ENCODE peak calls at places on chromosomes 6 and 20, in ten cellular contexts. G is A549, C is transverse colon, P is H1, S is GM12878, H is upper lobe of left lung, X is HepG2, D is ovary, V is tibial nerve, J is suprapubic skin. B is an unnamed sample.

GRCh38 chr6:108848116-108848868 is at the start of gene ARMC2:
- DNase-seq in H (peak; percentile 99), G (peak; percentile 83), X (peak; percentile 74), P (peak; percentile 73), S (peak; percentile 38), J (peak; percentile 95), V (peak; percentile 83), D (peak; percentile 92), C (peak; percentile 95), B (peak; percentile 94)

GRCh38 chr20:62487-62886 is 25.0 kb upstream of the DEFB125 start:
- DNase-seq in H (no peak), S (no peak), P (no peak), D (no peak), J (no peak), C (no peak), X (no peak), G (no peak), V (no peak), B (no peak)

GRCh38 chr6:152435816-152436215 is 201.3 kb downstream of the SYNE1 start:
- DNase-seq in P (no peak), X (no peak), D (no peak), H (no peak), G (no peak), C (no peak), S (no peak), V (no peak), J (no peak), B (no peak)

GRCh38 chr6:16985484-16986284 is 116.2 kb upstream of the STMND1 start:
- DNase-seq in V (no peak), J (no peak), X (no peak), P (no peak), H (no peak), C (no peak), D (no peak), G (no peak), S (no peak), B (no peak)

GRCh38 chr20:51400051-51400926 is 142.2 kb downstream of the NFATC2 start:
- DNase-seq in J (no peak), G (no peak), P (no peak), S (peak; percentile 89), D (no peak), X (no peak), H (no peak), V (no peak), C (peak; percentile 38), B (peak; percentile 32)

GRCh38 chr6:117142145-117142544 is 123.2 kb upstream of the VGLL2 start:
- DNase-seq in D (no peak), S (no peak), J (no peak), P (no peak), G (no peak), X (no peak), V (no peak), H (no peak), C (no peak), B (no peak)

GRCh38 chr6:154329350-154330170 is 27.0 kb downstream of the IPCEF1 start:
- DNase-seq in J (no peak), D (no peak), S (no peak), C (no peak), V (no peak), G (no peak), X (no peak), P (no peak), H (no peak), B (no peak)

GRCh38 chr20:49851234-49851755 is 38.7 kb downstream of the SLC9A8 start:
- DNase-seq in V (no peak), D (no peak), X (no peak), P (no peak), G (no peak), S (no peak), H (no peak), J (no peak), C (no peak), B (no peak)

GRCh38 chr20:3239867-3240775 is 1.1 kb upstream of the SLC4A11 start:
- DNase-seq in V (no peak), P (no peak), H (peak; percentile 85), X (no peak), D (no peak), C (no peak), S (no peak), G (no peak), J (no peak), B (no peak)

GRCh38 chr20:3238616-3239025 is 369 bp downstream of the SLC4A11 start:
- DNase-seq in H (peak; percentile 90), J (no peak), D (no peak), X (no peak), S (no peak), V (no peak), C (peak; percentile 35), P (no peak), G (no peak), B (peak; percentile 34)

GRCh38 chr20:3240776-3241363 is 1.9 kb upstream of the SLC4A11 start:
- DNase-seq in J (no peak), G (no peak), S (no peak), D (no peak), P (no peak), X (no peak), H (no peak), C (no peak), V (no peak), B (no peak)

GRCh38 chr20:3237958-3238615 is 903 bp downstream of the SLC4A11 start:
- DNase-seq in P (no peak), V (no peak), C (no peak), H (peak; percentile 82), G (no peak), X (no peak), S (no peak), J (no peak), D (no peak), B (no peak)

DNA sequence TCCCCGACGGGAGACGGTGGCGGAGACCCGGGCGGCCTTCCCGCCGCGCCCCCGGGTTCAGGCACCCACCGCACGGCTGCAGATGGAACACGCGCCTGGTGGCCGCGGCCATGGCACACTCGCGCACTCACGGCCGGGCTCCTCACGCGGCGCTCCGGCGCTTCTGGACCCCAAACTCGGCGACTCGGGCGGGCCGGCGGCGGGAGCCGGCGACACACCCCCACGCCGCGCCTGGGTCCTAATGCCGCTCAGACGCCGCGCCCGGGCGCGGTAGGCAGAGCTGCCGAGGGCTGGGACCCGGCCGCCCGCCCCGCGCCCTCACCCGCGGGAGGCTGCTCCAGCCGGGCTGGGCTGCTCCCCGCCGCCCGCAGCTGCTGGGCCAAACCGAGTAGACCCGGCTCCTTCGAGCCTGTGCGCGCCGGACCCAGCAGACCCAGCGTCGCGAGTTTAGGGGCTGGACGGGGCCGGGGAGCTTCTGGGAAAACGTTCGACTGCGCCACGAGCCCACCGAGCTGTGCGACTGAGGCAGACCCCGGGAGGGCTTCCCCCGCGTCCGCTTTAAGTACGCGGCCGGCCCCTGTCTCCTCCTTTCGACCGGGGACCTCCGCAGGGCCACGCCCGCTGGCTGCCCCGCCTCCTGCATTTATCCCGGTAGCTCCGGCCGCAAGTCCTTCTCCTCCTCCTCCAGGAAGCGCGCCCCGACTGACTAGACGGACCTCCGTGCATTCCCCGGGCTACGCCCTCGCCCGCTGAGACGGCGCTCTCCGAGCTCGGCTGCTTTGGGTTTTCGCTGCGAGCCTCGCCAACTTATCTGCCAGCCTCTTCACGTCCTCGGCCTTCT is at the start of gene SLC4A11:
- DNase-seq in D (no peak), J (no peak), P (peak; percentile 67), S (no peak), C (peak; percentile 77), V (no peak), X (peak; percentile 56), G (peak; percentile 80), H (peak; percentile 93), B (peak; percentile 80)
- TF ChIP-seq POLR2A in D (no peak), J (no peak), P (peak; percentile 30), S (peak; percentile 17), C (no peak), V (no peak), X (no peak), G (peak; percentile 42), H (no peak), B (no peak)

GRCh38 chr6:436308-437041 is 44.9 kb downstream of the IRF4 start:
- DNase-seq in G (no peak), C (no peak), V (peak; percentile 76), J (no peak), S (no peak), P (no peak), H (peak; percentile 48), X (no peak), D (no peak), B (no peak)

GRCh38 chr6:437042-437402 is 45.5 kb downstream of the IRF4 start:
- DNase-seq in H (no peak), P (no peak), V (no peak), J (no peak), D (no peak), S (no peak), X (no peak), C (no peak), G (no peak), B (no peak)

GRCh38 chr6:441126-441920 is 49.8 kb downstream of the IRF4 start:
- DNase-seq in X (no peak), C (no peak), S (no peak), V (no peak), D (no peak), G (no peak), H (peak; percentile 8), P (no peak), J (no peak), B (no peak)

GRCh38 chr6:438634-439170 is 47.1 kb downstream of the IRF4 start:
- DNase-seq in H (no peak), J (no peak), X (no peak), C (no peak), P (no peak), V (no peak), G (no peak), D (no peak), S (no peak), B (no peak)

GRCh38 chr6:439681-440167 is 48.2 kb downstream of the IRF4 start:
- DNase-seq in H (no peak), C (no peak), G (no peak), S (no peak), D (no peak), X (no peak), J (no peak), P (no peak), V (peak; percentile 36), B (no peak)
- TF ChIP-seq EP300 in H (no peak), C (no peak), G (no peak), S (no peak), D (no peak), X (no peak), J (no peak), P (no peak), V (no peak), B (no peak)

DNA sequence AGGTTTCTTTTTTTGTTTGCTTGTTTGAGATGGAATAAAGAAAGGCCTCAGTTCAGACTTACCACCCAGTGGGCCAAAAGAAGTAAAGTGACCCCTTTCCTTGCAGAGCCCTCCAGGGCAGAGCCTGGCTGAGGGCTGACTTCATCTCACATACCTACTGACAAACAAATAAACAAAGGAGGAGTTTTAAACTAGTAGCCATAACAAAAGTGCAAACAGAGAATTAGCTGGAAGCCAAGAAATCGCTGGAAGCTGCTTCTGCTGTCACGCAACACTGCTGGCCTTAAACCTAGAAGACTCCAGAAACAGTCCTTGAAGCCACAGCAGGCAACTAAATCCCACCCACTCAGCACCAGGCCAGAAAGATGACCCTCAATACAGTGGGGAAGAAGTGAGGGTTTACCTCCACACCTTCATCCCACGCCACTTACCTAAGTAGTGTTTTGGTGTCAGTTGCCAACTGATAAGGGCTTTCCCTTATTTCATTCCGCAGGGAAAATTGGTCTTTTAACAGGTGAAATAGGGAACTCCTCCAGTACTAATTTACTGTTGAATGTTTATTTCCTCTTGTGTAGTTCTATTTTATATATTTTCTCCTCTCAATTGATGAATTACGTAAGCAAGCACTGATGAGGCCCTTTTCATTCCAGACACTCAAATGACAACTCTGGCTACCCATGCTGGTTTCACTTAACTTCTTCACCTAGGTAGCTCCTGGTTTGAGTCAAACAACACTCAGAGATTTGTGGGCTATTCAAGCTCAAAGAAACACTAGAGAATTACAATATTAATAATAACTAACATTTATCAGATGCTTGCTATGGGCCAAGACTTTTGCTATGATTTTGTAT is 46.2 kb downstream of the EDN1 start:
- DNase-seq in G (peak; percentile 64), V (no peak), H (no peak), P (no peak), J (no peak), X (no peak), D (no peak), S (no peak), C (no peak), B (no peak)
- TF ChIP-seq POLR2A in G (no peak), V (no peak), H (no peak), P (no peak), J (no peak), X (no peak), D (no peak), S (no peak), C (no peak), B (no peak)

GRCh38 chr20:34689486-34689885 is 12.6 kb upstream of the PIGU start:
- DNase-seq in P (no peak), D (no peak), G (peak; percentile 69), C (no peak), S (no peak), X (no peak), J (no peak), V (no peak), H (no peak), B (no peak)
- TF ChIP-seq EP300 in P (no peak), D (no peak), G (no peak), C (no peak), S (no peak), X (no peak), J (no peak), V (no peak), H (no peak), B (no peak)